ENCODE peak calls at places on chromosome 1, in seven cellular contexts. E, B, K, U, V, H and W are unnamed samples.

GRCh38 chr1:193657552-193657951 is 471.1 kb upstream of the B3GALT2 start:
- DNase-seq in B (no peak), U (no peak), E (no peak), K (no peak), V (no peak), H (no peak), W (no peak)

GRCh38 chr1:15158506-15159165 is 5.1 kb downstream of the TMEM51 start:
- DNase-seq in B (peak; percentile 98), K (no peak), U (no peak), H (no peak), E (no peak), V (peak; percentile 98), W (peak; percentile 81)

GRCh38 chr1:238779676-238780075 is 606.7 kb upstream of the CHRM3 start:
- DNase-seq in U (no peak), V (no peak), K (no peak), B (no peak), H (no peak), E (no peak), W (no peak)

GRCh38 chr1:65449214-65449823 is 28.9 kb downstream of the LEPR start:
- DNase-seq in E (no peak), V (no peak), K (peak; percentile 60), B (no peak), H (no peak), U (no peak), W (no peak)

GRCh38 chr1:4170548-4170947 is 270.5 kb upstream of the C1orf174 start:
- DNase-seq in V (no peak), K (no peak), B (no peak), U (no peak), E (no peak), H (no peak), W (no peak)

GRCh38 chr1:177973585-177973984 is 3.7 kb upstream of the SEC16B start:
- DNase-seq in U (no peak), K (no peak), B (no peak), H (no peak), V (no peak), E (no peak), W (no peak)

GRCh38 chr1:227946624-227947424 is 908 bp downstream of the WNT9A start:
- DNase-seq in U (peak; percentile 84), K (peak; percentile 85), V (peak; percentile 44), H (peak; percentile 71), B (peak; percentile 46), E (no peak), W (peak; percentile 84)

GRCh38 chr1:75136158-75136815 is 2.1 kb downstream of the LHX8 start:
- DNase-seq in U (peak; percentile 64), E (no peak), B (no peak), V (peak; percentile 7), K (peak; percentile 64), H (peak; percentile 56), W (peak; percentile 44)

GRCh38 chr1:198932351-198932991 is 293.6 kb downstream of the PTPRC start:
- DNase-seq in B (peak; percentile 75), E (no peak), K (no peak), U (no peak), H (no peak), V (no peak), W (peak; percentile 50)

GRCh38 chr1:204301171-204301957 is 58.4 kb downstream of the PLEKHA6 start:
- DNase-seq in U (no peak), E (no peak), H (no peak), K (no peak), V (no peak), B (no peak), W (peak; percentile 62)

GRCh38 chr1:117365350-117366280 is 1.6 kb upstream of the MAN1A2 start:
- DNase-seq in E (no peak), H (no peak), B (peak; percentile 61), U (peak; percentile 10), K (no peak), V (peak; percentile 20), W (peak; percentile 40)
- H3K4ac ChIP-seq in E (no peak overlapping the region), H (no peak overlapping the region), B (peak overlapping the region; percentile 95), U (peak overlapping the region; percentile 25), K (no peak overlapping the region), V (no peak overlapping the region), W (peak overlapping the region; percentile 93)

GRCh38 chr1:23591460-23592208 is 32.3 kb upstream of the ID3 start:
- DNase-seq in K (no peak), B (peak; percentile 46), E (no peak), H (no peak), U (no peak), V (peak; percentile 42), W (peak; percentile 81)
- H3K4me1 ChIP-seq in K (peaks cover 8% of the 10 kb centered on the region), B (peaks cover 14% of the 10 kb centered on the region), E (peaks cover 19% of the 10 kb centered on the region), H (peaks cover 6% of the 10 kb centered on the region), U (peaks cover 15% of the 10 kb centered on the region), V (peaks cover 24% of the 10 kb centered on the region), W (peaks cover 29% of the 10 kb centered on the region)

GRCh38 chr1:236848274-236848925 is 53.3 kb downstream of the MTR start:
- DNase-seq in E (no peak), H (no peak), U (no peak), V (no peak), K (no peak), B (no peak), W (no peak)
- H3K4ac ChIP-seq in E (no peak overlapping the region), H (no peak overlapping the region), U (no peak overlapping the region), V (no peak overlapping the region), K (no peak overlapping the region), B (no peak overlapping the region), W (no peak overlapping the region)

GRCh38 chr1:114750780-114751179 is 7.0 kb downstream of the CSDE1 start:
- DNase-seq in U (no peak), K (no peak), B (no peak), E (no peak), H (no peak), V (no peak), W (no peak)

GRCh38 chr1:114753143-114753542 is 4.6 kb downstream of the CSDE1 start:
- DNase-seq in E (no peak), V (no peak), B (no peak), H (no peak), U (no peak), K (no peak), W (no peak)

GRCh38 chr1:114745351-114745750 is 12.4 kb downstream of the CSDE1 start:
- DNase-seq in B (peak; percentile 66), U (no peak), V (no peak), H (no peak), K (no peak), E (no peak), W (no peak)

GRCh38 chr1:114746450-114747121 is 11.2 kb downstream of the CSDE1 start:
- DNase-seq in B (no peak), K (no peak), H (no peak), E (no peak), U (no peak), V (no peak), W (no peak)

DNA sequence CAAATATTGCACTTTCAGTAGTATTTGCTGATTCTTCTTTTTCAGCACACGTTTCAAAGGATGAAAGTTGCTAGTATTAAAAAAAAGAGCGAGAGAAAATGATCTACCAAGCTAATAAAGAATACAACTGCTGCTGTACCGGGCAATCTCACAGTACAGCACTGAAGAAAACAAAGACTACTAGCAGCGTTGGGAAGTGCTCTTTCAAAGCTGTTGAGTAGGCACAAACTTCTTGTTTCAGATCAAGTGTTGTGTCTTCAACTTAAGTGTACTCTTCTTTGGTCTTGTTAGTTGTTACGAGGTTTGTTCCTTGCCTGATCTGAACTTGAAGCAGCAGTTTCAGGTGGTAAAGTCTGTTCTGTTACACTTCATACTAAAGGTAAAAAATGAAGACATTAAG is 7.9 kb downstream of the CSDE1 start:
- DNase-seq in H (no peak), B (no peak), K (no peak), E (no peak), U (no peak), V (no peak), W (no peak)
- H3K4me1 ChIP-seq in H (peaks cover 2% of the 10 kb centered on the region), B (peaks cover 3% of the 10 kb centered on the region), K (peaks cover 3% of the 10 kb centered on the region), E (no peaks in the 10 kb centered on the region), U (peaks cover 3% of the 10 kb centered on the region), V (peaks cover 3% of the 10 kb centered on the region), W (no peaks in the 10 kb centered on the region)

DNA sequence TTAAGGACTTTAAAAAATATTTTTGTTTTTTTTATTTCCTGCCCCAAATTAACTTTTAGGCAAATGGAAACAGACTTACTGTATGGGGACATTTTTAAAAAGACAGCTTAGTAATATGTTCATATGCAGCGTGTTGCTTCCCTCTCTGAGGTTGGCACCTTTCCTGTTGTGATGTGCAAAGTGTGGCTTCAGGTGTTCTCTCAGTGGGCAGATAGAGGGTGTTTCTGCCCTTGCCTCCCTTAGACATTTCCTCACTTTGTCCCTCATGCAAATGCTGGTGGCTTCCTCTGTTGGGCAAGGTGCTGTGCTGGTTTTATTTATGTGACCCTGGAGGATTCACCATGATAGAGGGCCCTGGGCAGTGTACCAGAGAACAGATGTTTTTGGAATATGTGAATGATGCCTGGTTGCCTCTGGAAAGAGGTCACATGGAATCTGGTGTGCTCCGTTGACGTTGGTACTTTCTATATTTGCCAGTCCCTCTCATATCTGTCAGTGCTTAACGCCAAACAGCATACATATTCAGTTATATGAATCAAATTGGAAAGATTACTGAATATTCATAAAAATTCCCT is 123.5 kb downstream of the PATJ start:
- DNase-seq in B (no peak), K (no peak), H (no peak), U (no peak), E (no peak), V (no peak), W (no peak)
- H3K4ac ChIP-seq in B (no peak overlapping the region), K (no peak overlapping the region), H (no peak overlapping the region), U (no peak overlapping the region), E (no peak overlapping the region), V (no peak overlapping the region), W (no peak overlapping the region)

GRCh38 chr1:205304046-205304694 is 17.4 kb downstream of the NUAK2 start:
- DNase-seq in U (no peak), H (no peak), K (no peak), E (no peak), V (no peak), B (no peak), W (peak; percentile 85)

GRCh38 chr1:205301842-205302588 is 19.5 kb downstream of the NUAK2 start:
- DNase-seq in H (no peak), K (no peak), E (no peak), V (peak; percentile 70), U (peak; percentile 48), B (peak; percentile 74), W (peak; percentile 60)

GRCh38 chr1:205306929-205307566 is 14.5 kb downstream of the NUAK2 start:
- DNase-seq in U (no peak), K (no peak), E (no peak), B (no peak), H (no peak), V (no peak), W (no peak)

GRCh38 chr1:205303247-205303888 is 18.2 kb downstream of the NUAK2 start:
- DNase-seq in B (no peak), K (no peak), H (no peak), E (no peak), V (no peak), U (no peak), W (no peak)

DNA sequence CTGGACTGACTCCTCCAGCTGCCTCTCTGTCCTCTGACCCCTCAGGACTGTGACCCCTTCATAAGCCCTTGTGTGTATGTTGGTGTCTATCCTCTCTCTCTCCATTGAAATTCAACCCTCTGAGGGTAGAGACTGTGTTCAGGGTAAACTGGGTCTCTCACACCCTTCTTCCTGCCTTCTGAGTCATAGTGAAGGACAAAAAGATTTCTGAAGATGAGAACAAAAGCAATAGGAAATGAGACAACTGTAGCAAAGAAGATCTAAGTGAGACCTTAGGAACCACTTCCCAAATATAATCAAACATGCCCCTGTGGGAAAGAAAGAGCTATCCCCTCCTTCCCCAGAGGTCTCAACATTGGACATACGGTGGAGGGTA is 16.9 kb downstream of the NUAK2 start:
- DNase-seq in V (no peak), E (no peak), B (no peak), U (no peak), H (no peak), K (no peak), W (no peak)
- H3K4me1 ChIP-seq in V (peaks cover 35% of the 10 kb centered on the region), E (peaks cover 27% of the 10 kb centered on the region), B (peaks cover 18% of the 10 kb centered on the region), U (peaks cover 11% of the 10 kb centered on the region), H (peaks cover 39% of the 10 kb centered on the region), K (peaks cover 5% of the 10 kb centered on the region), W (peaks cover 12% of the 10 kb centered on the region)